ENCODE peak calls at places on chromosomes 4 and X, in six cellular contexts. One of them, this sample, is unnamed.

GRCh38 chr4:13700196-13701140 is 72.9 kb upstream of the BOD1L1 start:
- DNase-seq in AG10803: peak; percentile 88
- DNase-seq in A549: peak; percentile 33
- DNase-seq in heart right ventricle: no peak
- DNase-seq in uterus: no peak
- DNase-seq in ascending aorta: no peak
- DNase-seq in this sample: peak; percentile 65

GRCh38 chr4:26885912-26886274 is 25.3 kb downstream of the STIM2 start:
- DNase-seq in AG10803: no peak
- DNase-seq in uterus: no peak
- DNase-seq in ascending aorta: no peak
- DNase-seq in A549: no peak
- DNase-seq in heart right ventricle: no peak
- DNase-seq in this sample: no peak

GRCh38 chrX:1385251-1385794 is 6.6 kb downstream of the SLC25A6 start:
- DNase-seq in uterus: no peak
- DNase-seq in ascending aorta: no peak
- DNase-seq in heart right ventricle: no peak
- DNase-seq in A549: no peak
- DNase-seq in AG10803: no peak
- DNase-seq in this sample: no peak

GRCh38 chrX:100296183-100296753 is 113.8 kb downstream of the PCDH19 start:
- DNase-seq in uterus: no peak
- DNase-seq in ascending aorta: no peak
- DNase-seq in heart right ventricle: no peak
- DNase-seq in AG10803: no peak
- DNase-seq in A549: no peak
- DNase-seq in this sample: no peak

GRCh38 chr4:54882616-54883015 is 224.9 kb downstream of the KIT start:
- DNase-seq in AG10803: no peak
- DNase-seq in ascending aorta: no peak
- DNase-seq in heart right ventricle: no peak
- DNase-seq in A549: no peak
- DNase-seq in uterus: no peak
- DNase-seq in this sample: peak; percentile 56

GRCh38 chr4:75429208-75429607 is 85.0 kb downstream of the RCHY1 start:
- DNase-seq in ascending aorta: no peak
- DNase-seq in AG10803: no peak
- DNase-seq in A549: no peak
- DNase-seq in heart right ventricle: no peak
- DNase-seq in uterus: no peak
- DNase-seq in this sample: no peak

GRCh38 chrX:71911023-71911730 is 532 bp downstream of the NHSL2 start:
- DNase-seq in heart right ventricle: no peak
- DNase-seq in AG10803: no peak
- DNase-seq in uterus: peak; percentile 35
- DNase-seq in A549: peak; percentile 64
- DNase-seq in ascending aorta: no peak
- DNase-seq in this sample: no peak

GRCh38 chr4:40837094-40837870 is 87.5 kb downstream of the NSUN7 start:
- DNase-seq in AG10803: no peak
- DNase-seq in A549: no peak
- DNase-seq in heart right ventricle: peak; percentile 24
- DNase-seq in ascending aorta: peak; percentile 56
- DNase-seq in uterus: no peak
- DNase-seq in this sample: no peak

GRCh38 chrX:9471571-9471985 is 6.7 kb downstream of the TBL1X start:
- DNase-seq in AG10803: no peak
- DNase-seq in ascending aorta: no peak
- DNase-seq in A549: no peak
- DNase-seq in uterus: no peak
- DNase-seq in heart right ventricle: no peak
- DNase-seq in this sample: peak; percentile 55

GRCh38 chr4:143381171-143382118 is 44.8 kb downstream of the GAB1 start:
- DNase-seq in ascending aorta: peak; percentile 95
- DNase-seq in A549: no peak
- DNase-seq in uterus: peak; percentile 85
- DNase-seq in AG10803: peak; percentile 80
- DNase-seq in heart right ventricle: peak; percentile 91
- DNase-seq in this sample: peak; percentile 92

GRCh38 chr4:93168053-93168452 is 660.5 kb upstream of the ATOH1 start:
- DNase-seq in uterus: no peak
- DNase-seq in A549: no peak
- DNase-seq in AG10803: no peak
- DNase-seq in heart right ventricle: no peak
- DNase-seq in ascending aorta: no peak
- DNase-seq in this sample: no peak

GRCh38 chr4:105140684-105141490 is 5.8 kb upstream of the TET2 start:
- DNase-seq in uterus: no peak
- DNase-seq in AG10803: peak; percentile 31
- DNase-seq in A549: peak; percentile 37
- DNase-seq in ascending aorta: no peak
- DNase-seq in heart right ventricle: peak; percentile 37
- DNase-seq in this sample: peak; percentile 52

GRCh38 chr4:100289530-100289888 is 99.2 kb upstream of the DDIT4L start:
- DNase-seq in heart right ventricle: no peak
- DNase-seq in uterus: no peak
- DNase-seq in AG10803: peak; percentile 42
- DNase-seq in A549: no peak
- DNase-seq in ascending aorta: no peak
- DNase-seq in this sample: peak; percentile 12

GRCh38 chr4:11228575-11228974 is 200.1 kb downstream of the HS3ST1 start:
- DNase-seq in AG10803: no peak
- DNase-seq in A549: no peak
- DNase-seq in uterus: no peak
- DNase-seq in ascending aorta: no peak
- DNase-seq in heart right ventricle: no peak
- DNase-seq in this sample: no peak

GRCh38 chrX:3939967-3940610 is 226.6 kb upstream of the PRKX start:
- DNase-seq in AG10803: peak; percentile 5
- DNase-seq in heart right ventricle: no peak
- DNase-seq in A549: peak; percentile 11
- DNase-seq in ascending aorta: no peak
- DNase-seq in uterus: no peak
- DNase-seq in this sample: peak; percentile 30

GRCh38 chr4:55553442-55553841 is 6.7 kb upstream of the CLOCK start:
- DNase-seq in uterus: peak; percentile 62
- DNase-seq in ascending aorta: no peak
- DNase-seq in AG10803: peak; percentile 79
- DNase-seq in A549: no peak
- DNase-seq in heart right ventricle: peak; percentile 10
- DNase-seq in this sample: peak; percentile 60

GRCh38 chr4:87559090-87559837 is 30.1 kb upstream of the SPARCL1 start:
- DNase-seq in A549: no peak
- DNase-seq in AG10803: no peak
- DNase-seq in ascending aorta: peak; percentile 73
- DNase-seq in uterus: no peak
- DNase-seq in heart right ventricle: no peak
- DNase-seq in this sample: no peak

GRCh38 chrX:13077168-13077567 is 32.7 kb upstream of the FAM9C start:
- DNase-seq in AG10803: peak; percentile 58
- DNase-seq in ascending aorta: peak; percentile 71
- DNase-seq in A549: no peak
- DNase-seq in uterus: no peak
- DNase-seq in heart right ventricle: no peak
- DNase-seq in this sample: peak; percentile 13

GRCh38 chr4:40185830-40186664 is 10.8 kb upstream of the RHOH start:
- DNase-seq in uterus: no peak
- DNase-seq in heart right ventricle: no peak
- DNase-seq in AG10803: peak; percentile 67
- DNase-seq in A549: no peak
- DNase-seq in ascending aorta: no peak
- DNase-seq in this sample: no peak

GRCh38 chr4:83082777-83083176 is 31.8 kb downstream of the PLAC8 start:
- DNase-seq in A549: no peak
- DNase-seq in heart right ventricle: no peak
- DNase-seq in ascending aorta: no peak
- DNase-seq in uterus: no peak
- DNase-seq in AG10803: peak; percentile 40
- DNase-seq in this sample: no peak

GRCh38 chrX:17046478-17047097 is 100.1 kb downstream of the REPS2 start:
- DNase-seq in ascending aorta: peak; percentile 84
- DNase-seq in heart right ventricle: peak; percentile 53
- DNase-seq in uterus: peak; percentile 46
- DNase-seq in AG10803: peak; percentile 61
- DNase-seq in A549: peak; percentile 77
- DNase-seq in this sample: peak; percentile 81

GRCh38 chrX:48720580-48721240 is 24.2 kb downstream of the SUV39H1 start:
- DNase-seq in ascending aorta: no peak
- DNase-seq in heart right ventricle: no peak
- DNase-seq in AG10803: no peak
- DNase-seq in A549: no peak
- DNase-seq in uterus: no peak
- DNase-seq in this sample: no peak

GRCh38 chr4:159606835-159607234 is 504.0 kb downstream of the RAPGEF2 start:
- DNase-seq in ascending aorta: no peak
- DNase-seq in uterus: no peak
- DNase-seq in A549: no peak
- DNase-seq in heart right ventricle: no peak
- DNase-seq in AG10803: no peak
- DNase-seq in this sample: peak; percentile 45

GRCh38 chr4:186840222-186840701 is 116.6 kb upstream of the FAT1 start:
- DNase-seq in AG10803: peak; percentile 31
- DNase-seq in A549: no peak
- DNase-seq in uterus: peak; percentile 69
- DNase-seq in heart right ventricle: peak; percentile 68
- DNase-seq in ascending aorta: no peak
- DNase-seq in this sample: peak; percentile 78

GRCh38 chr4:121050251-121050650 is 22.1 kb downstream of the NDNF start:
- DNase-seq in uterus: no peak
- DNase-seq in ascending aorta: no peak
- DNase-seq in A549: no peak
- DNase-seq in heart right ventricle: no peak
- DNase-seq in AG10803: no peak
- DNase-seq in this sample: peak; percentile 49

GRCh38 chr4:92334716-92335350 is 31.1 kb downstream of the GRID2 start:
- DNase-seq in A549: no peak
- DNase-seq in uterus: no peak
- DNase-seq in ascending aorta: no peak
- DNase-seq in AG10803: no peak
- DNase-seq in heart right ventricle: peak; percentile 29
- DNase-seq in this sample: peak; percentile 40

GRCh38 chr4:183988874-183989273 is 83.8 kb downstream of the STOX2 start:
- DNase-seq in heart right ventricle: no peak
- DNase-seq in AG10803: no peak
- DNase-seq in A549: peak; percentile 18
- DNase-seq in ascending aorta: no peak
- DNase-seq in uterus: no peak
- DNase-seq in this sample: no peak

GRCh38 chr4:183984561-183984960 is 79.5 kb downstream of the STOX2 start:
- DNase-seq in A549: no peak
- DNase-seq in ascending aorta: no peak
- DNase-seq in heart right ventricle: peak; percentile 52
- DNase-seq in uterus: no peak
- DNase-seq in AG10803: no peak
- DNase-seq in this sample: no peak

GRCh38 chr4:183987529-183987946 is 82.4 kb downstream of the STOX2 start:
- DNase-seq in AG10803: peak; percentile 74
- DNase-seq in heart right ventricle: peak; percentile 61
- DNase-seq in A549: peak; percentile 68
- DNase-seq in uterus: peak; percentile 64
- DNase-seq in ascending aorta: peak; percentile 85
- DNase-seq in this sample: peak; percentile 71

GRCh38 chr4:183987987-183988392 is 82.9 kb downstream of the STOX2 start:
- DNase-seq in A549: peak; percentile 95
- DNase-seq in uterus: peak; percentile 54
- DNase-seq in ascending aorta: peak; percentile 87
- DNase-seq in AG10803: peak; percentile 79
- DNase-seq in heart right ventricle: peak; percentile 82
- DNase-seq in this sample: peak; percentile 84

GRCh38 chr4:183986645-183987528 is 81.8 kb downstream of the STOX2 start:
- DNase-seq in A549: no peak
- DNase-seq in AG10803: no peak
- DNase-seq in uterus: no peak
- DNase-seq in heart right ventricle: no peak
- DNase-seq in ascending aorta: no peak
- DNase-seq in this sample: no peak
- H3K4me3 ChIP-seq in A549: peak overlapping the region; percentile 47
- H3K4me3 ChIP-seq in AG10803: peak overlapping the region; percentile 51
- H3K4me3 ChIP-seq in uterus: peak overlapping the region; percentile 33
- H3K4me3 ChIP-seq in heart right ventricle: peak overlapping the region; percentile 55
- H3K4me3 ChIP-seq in ascending aorta: peak overlapping the region; percentile 54
- H3K4me3 ChIP-seq in this sample: peak overlapping the region; percentile 49

DNA sequence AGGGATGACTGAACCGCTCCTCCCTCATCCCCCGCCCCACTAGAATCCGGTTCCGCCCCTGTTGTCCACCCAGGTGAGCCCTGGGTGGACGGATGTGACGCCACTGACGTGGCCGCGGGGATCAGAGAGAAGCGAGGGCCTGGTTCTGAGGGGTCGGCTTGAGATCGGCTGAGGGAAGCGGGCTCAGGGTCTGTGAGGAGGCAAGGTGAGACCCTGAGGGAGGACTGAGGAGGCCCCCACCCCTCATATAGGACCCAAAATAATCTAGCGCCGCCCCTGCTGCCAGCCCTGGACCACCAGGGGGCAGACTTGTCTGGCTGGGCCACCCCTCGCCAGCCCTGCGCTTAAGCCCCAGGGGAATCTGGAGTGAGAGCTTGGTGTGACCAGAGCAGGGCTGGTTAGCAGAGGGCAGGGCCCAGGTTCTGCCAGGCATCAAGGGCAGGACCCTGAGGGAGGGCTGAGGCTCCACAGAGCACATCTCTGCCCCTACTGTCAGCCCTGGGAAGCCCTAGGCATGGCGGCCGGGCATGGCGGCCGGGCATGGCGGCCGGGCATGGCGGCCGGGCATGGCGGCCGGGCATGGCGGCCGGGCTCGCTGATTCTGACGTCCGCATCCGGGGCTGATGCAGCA is at the start of gene MAGEA8:
- DNase-seq in ascending aorta: no peak
- DNase-seq in uterus: no peak
- DNase-seq in A549: no peak
- DNase-seq in AG10803: no peak
- DNase-seq in heart right ventricle: no peak
- DNase-seq in this sample: no peak
- TF ChIP-seq CTCF in ascending aorta: no peak
- TF ChIP-seq CTCF in uterus: no peak
- TF ChIP-seq CTCF in A549: no peak
- TF ChIP-seq CTCF in AG10803: no peak
- TF ChIP-seq CTCF in heart right ventricle: no peak
- TF ChIP-seq CTCF in this sample: no peak

DNA sequence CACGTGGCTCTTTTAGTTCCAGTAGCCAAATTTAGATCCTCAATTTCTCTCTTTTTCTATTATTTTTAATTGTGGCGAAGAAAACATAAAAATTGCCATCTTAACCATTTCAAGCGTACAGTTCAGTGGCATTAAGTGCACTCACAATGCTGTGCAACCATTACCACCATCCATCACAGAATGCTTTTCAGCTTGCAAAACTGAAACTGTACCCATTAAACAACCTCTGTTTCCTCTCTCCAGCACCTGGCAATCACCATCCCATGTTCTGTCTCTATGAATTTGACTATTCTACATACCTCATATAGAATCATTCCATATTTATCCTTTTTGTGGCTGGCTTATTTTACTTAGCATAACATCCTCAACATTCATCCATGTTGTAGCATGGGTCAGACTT is 74.9 kb downstream of the METTL14 start:
- DNase-seq in AG10803: no peak
- DNase-seq in A549: no peak
- DNase-seq in uterus: no peak
- DNase-seq in heart right ventricle: no peak
- DNase-seq in ascending aorta: no peak
- DNase-seq in this sample: no peak
- H3K4me3 ChIP-seq in AG10803: no peak overlapping the region
- H3K4me3 ChIP-seq in A549: no peak overlapping the region
- H3K4me3 ChIP-seq in uterus: no peak overlapping the region
- H3K4me3 ChIP-seq in heart right ventricle: no peak overlapping the region
- H3K4me3 ChIP-seq in ascending aorta: no peak overlapping the region
- H3K4me3 ChIP-seq in this sample: no peak overlapping the region

GRCh38 chr4:148704291-148704690 is 262.1 kb upstream of the NR3C2 start:
- DNase-seq in uterus: no peak
- DNase-seq in A549: no peak
- DNase-seq in AG10803: no peak
- DNase-seq in heart right ventricle: no peak
- DNase-seq in ascending aorta: no peak
- DNase-seq in this sample: no peak
- TF ChIP-seq CTCF in uterus: no peak
- TF ChIP-seq CTCF in A549: no peak
- TF ChIP-seq CTCF in AG10803: no peak
- TF ChIP-seq CTCF in heart right ventricle: no peak
- TF ChIP-seq CTCF in ascending aorta: no peak
- TF ChIP-seq CTCF in this sample: no peak